ENCODE peak calls at places on chromosomes 3 and 15, in seven cellular contexts. B, O, N, C, Z, H and P are unnamed samples.

GRCh38 chr3:149247929-149248691 is 26.5 kb upstream of the CP start:
- DNase-seq in N (no peak), H (no peak), C (no peak), B (peak), O (no peak), Z (no peak), P (peak)

GRCh38 chr15:78024141-78024567 is 53.4 kb downstream of the TBC1D2B start:
- DNase-seq in B (no peak), H (no peak), O (peak), N (no peak), Z (no peak), C (no peak), P (peak)

GRCh38 chr15:91183630-91184029 is 83.6 kb downstream of the SV2B start:
- DNase-seq in O (no peak), B (no peak), Z (no peak), N (no peak), H (no peak), C (no peak), P (no peak)

GRCh38 chr3:8482960-8483665 is 18.5 kb upstream of the LMCD1 start:
- DNase-seq in Z (no peak), C (peak), N (no peak), B (peak), H (peak), O (peak), P (peak)

GRCh38 chr3:100277255-100277800 is 16.5 kb downstream of the TBC1D23 start:
- DNase-seq in Z (no peak), N (no peak), O (no peak), B (no peak), C (no peak), H (no peak), P (no peak)

GRCh38 chr3:148758303-148758884 is 60.7 kb downstream of the AGTR1 start:
- DNase-seq in C (no peak), N (no peak), B (no peak), H (no peak), O (no peak), Z (no peak), P (no peak)

GRCh38 chr3:37730383-37730782 is 131.3 kb upstream of the CTDSPL start:
- DNase-seq in C (no peak), Z (no peak), N (no peak), H (no peak), O (no peak), B (no peak), P (no peak)

GRCh38 chr3:39718674-39719595 is 90.5 kb upstream of the MYRIP start:
- DNase-seq in O (no peak), B (peak), N (no peak), C (no peak), Z (no peak), H (no peak), P (no peak)

GRCh38 chr3:49020335-49021212 is 1.3 kb upstream of the NDUFAF3 start:
- DNase-seq in C (no peak), N (no peak), B (peak), O (peak), Z (no peak), H (peak), P (peak)

GRCh38 chr15:100759116-100759515 is 120.5 kb upstream of the ALDH1A3 start:
- DNase-seq in Z (no peak), C (peak), B (peak), H (no peak), O (no peak), N (no peak), P (no peak)

GRCh38 chr3:42582474-42583070 is 805 bp upstream of the SEC22C start:
- DNase-seq in B (no peak), C (no peak), N (no peak), H (no peak), O (no peak), Z (no peak), P (no peak)

GRCh38 chr3:129476586-129476985 is 36.6 kb downstream of the IFT122 start:
- DNase-seq in B (no peak), N (no peak), C (no peak), Z (no peak), H (no peak), O (no peak), P (peak)

GRCh38 chr15:100595964-100596363 is 6.0 kb downstream of the LINS1 start:
- DNase-seq in H (peak), Z (no peak), N (no peak), O (no peak), C (no peak), B (no peak), P (no peak)

GRCh38 chr15:87207945-87208580 is 1048.5 kb downstream of the NTRK3 start:
- DNase-seq in H (no peak), O (no peak), Z (no peak), B (no peak), N (no peak), C (no peak), P (no peak)

GRCh38 chr15:43749690-43750345 is 3.6 kb downstream of the PDIA3 start:
- DNase-seq in H (no peak), C (no peak), Z (no peak), O (no peak), N (peak), B (no peak), P (peak)

GRCh38 chr3:143507735-143508580 is 340.3 kb downstream of the SLC9A9 start:
- DNase-seq in H (no peak), O (no peak), B (no peak), N (no peak), Z (no peak), C (peak), P (no peak)

GRCh38 chr3:138007898-138008297 is 2.1 kb upstream of the CLDN18 start:
- DNase-seq in H (no peak), O (no peak), N (no peak), Z (no peak), B (no peak), C (no peak), P (no peak)

GRCh38 chr3:125072749-125073404 is 17.1 kb upstream of the HEG1 start:
- DNase-seq in C (no peak), Z (no peak), B (no peak), H (no peak), N (no peak), O (no peak), P (no peak)

GRCh38 chr15:83380682-83381081 is 66.5 kb upstream of the SH3GL3 start:
- DNase-seq in B (peak), C (peak), H (peak), N (peak), O (no peak), Z (no peak), P (peak)

GRCh38 chr15:101112336-101113113 is 139.3 kb downstream of the CHSY1 start:
- DNase-seq in Z (no peak), O (no peak), N (no peak), C (no peak), H (peak), B (no peak), P (no peak)

GRCh38 chr15:85615930-85616329 is 178.8 kb downstream of the KLHL25 start:
- DNase-seq in B (peak), N (no peak), Z (no peak), C (peak), O (no peak), H (no peak), P (no peak)

GRCh38 chr15:52171386-52171785 is 19.8 kb downstream of the GNB5 start:
- DNase-seq in Z (no peak), C (no peak), N (no peak), O (no peak), H (no peak), B (peak), P (no peak)

GRCh38 chr15:25170113-25170731 is 215.4 kb downstream of the SNRPN start:
- DNase-seq in N (no peak), B (no peak), Z (no peak), H (peak), O (peak), C (no peak), P (peak)

GRCh38 chr3:147462856-147463255 is 53.7 kb downstream of the ZIC1 start:
- DNase-seq in B (no peak), N (no peak), Z (no peak), H (no peak), C (no peak), O (no peak), P (no peak)

GRCh38 chr3:10189557-10190374 is 25.0 kb downstream of the IRAK2 start:
- DNase-seq in Z (peak), N (peak), O (peak), H (peak), C (peak), B (peak), P (peak)

GRCh38 chr15:82986442-82986780 is 401 bp downstream of the RAMAC start:
- DNase-seq in B (no peak), N (peak), C (no peak), O (no peak), H (no peak), Z (no peak), P (no peak)

DNA sequence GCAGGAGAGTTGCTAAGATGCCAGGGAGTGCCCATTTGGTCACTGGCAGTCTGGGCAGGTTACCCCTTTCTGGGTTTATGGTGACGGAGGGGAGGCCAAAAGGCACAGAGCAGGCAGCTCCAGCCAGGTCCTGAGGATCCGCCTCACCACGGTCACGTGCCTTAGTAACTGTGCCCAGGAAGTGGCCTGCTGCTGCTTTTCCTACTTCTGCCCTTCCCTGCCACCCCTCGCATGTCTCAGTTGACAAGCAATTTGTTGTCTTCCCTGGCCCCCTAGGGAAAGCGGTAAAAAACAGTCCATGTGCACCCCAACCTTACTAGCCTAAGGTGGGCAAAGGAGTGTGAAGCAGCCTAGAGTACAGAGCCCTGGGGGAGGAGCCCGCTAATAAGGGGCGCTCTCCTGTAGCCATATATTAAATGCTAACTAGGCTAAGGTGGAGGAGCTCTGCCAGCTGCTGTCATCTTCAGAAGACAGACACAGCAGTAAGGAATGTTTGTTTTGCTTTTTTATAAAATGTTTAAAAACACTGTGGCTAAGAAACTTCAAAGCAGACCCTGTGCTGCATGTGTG is 9.1 kb upstream of the LIPH start:
- DNase-seq in H (peak), Z (no peak), N (no peak), B (no peak), C (no peak), O (peak), P (no peak)
- TF ChIP-seq POLR2A in H (no peak), Z (no peak), N (no peak), B (no peak), C (no peak), O (no peak), P (no peak)

DNA sequence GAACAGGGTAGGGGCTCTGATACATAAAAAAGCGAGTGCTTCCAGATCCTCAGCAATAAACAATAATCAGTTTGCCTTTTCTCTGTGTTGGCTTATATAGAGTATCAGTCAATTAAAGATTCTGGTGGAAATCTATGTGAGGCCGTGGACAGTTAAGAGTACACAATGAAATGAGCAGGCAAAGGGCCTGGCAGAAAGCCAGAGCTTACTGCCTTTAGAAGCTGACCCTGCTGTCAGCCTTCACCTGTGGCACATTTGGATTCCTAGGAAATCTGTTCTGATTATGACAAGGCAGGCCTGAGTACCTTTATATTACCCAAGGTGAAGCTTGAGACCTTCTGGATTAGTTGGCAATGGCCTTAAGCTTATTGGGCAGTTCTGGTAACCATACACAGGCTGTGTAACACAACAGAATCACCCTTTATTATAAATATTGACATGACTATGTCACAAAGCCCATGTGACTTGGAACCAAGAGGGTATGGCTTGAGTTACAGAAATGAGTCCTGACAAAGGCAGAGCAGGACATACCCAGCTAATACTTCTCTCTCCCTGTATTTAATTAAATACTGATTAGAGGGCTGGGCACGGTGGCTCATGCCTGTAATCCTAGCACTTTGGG is 43.2 kb downstream of the NBEAL2 start:
- DNase-seq in B (peak), H (no peak), N (no peak), O (no peak), Z (no peak), C (no peak), P (no peak)
- H3K27ac ChIP-seq in B (no peak), H (peak), N (no peak), O (no peak), Z (no peak), C (no peak), P (no peak)

GRCh38 chr3:152471814-152472605 is 203.3 kb downstream of the MBNL1 start:
- DNase-seq in C (peak), H (peak), N (peak), O (no peak), B (peak), Z (no peak), P (peak)
- H3K4me3 ChIP-seq in C (no peak), H (peak), N (no peak), O (peak), B (no peak), Z (peak), P (no peak)

DNA sequence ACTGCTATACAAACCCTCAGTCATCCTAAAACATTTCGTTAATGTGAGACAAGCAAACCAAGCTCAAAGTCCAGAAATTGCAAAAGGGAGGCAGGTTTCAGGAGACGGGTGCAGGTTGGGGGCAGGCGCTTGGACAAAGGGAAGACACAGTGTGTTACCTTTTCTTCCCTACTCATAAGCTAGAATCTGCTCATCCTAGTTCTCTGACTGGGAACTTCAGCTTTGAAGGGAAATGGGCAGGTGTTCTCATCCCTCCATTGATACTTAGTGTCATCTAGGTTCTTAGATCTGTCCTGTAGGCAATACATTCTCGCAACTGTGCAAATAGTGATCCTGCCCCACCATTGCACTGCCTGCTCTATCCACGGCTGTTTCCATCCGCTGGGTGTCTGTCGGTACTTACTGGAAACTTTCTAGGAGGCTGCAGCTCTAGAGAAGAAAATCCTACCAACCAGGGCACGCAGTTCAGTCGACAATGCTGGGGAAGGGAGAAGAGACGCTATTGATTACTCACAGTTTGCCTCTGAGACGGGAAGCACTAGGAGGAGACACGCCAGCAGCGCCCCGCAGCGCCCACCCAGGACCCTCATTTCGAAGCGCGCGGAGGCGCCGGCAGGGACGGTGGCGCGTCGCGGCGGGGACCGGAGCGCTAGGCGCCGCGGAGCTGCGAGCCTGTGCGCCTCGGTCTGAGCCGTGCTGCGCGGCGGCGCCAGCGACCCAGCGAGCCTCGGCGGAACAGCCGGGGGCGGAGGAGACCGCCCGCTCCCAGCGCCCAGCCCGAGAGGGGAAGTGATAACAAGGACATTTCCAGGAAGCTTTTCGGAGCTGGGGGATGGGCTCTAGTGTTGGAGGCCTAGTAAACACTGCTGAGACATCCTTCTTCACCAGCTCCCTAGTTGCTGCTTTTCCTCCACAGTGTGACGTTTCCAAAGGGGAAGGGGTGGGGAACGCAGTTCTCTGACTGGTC is at the start of gene PROS1:
- DNase-seq in H (peak), O (peak), C (peak), N (no peak), Z (peak), B (peak), P (peak)
- TF ChIP-seq POLR2A in H (no peak), O (peak), C (peak), N (no peak), Z (no peak), B (peak), P (peak)

GRCh38 chr15:58471341-58471740 is 39.5 kb downstream of the LIPC start:
- DNase-seq in C (no peak), B (no peak), H (no peak), N (no peak), Z (no peak), O (no peak), P (no peak)

GRCh38 chr15:58473720-58474119 is 41.9 kb downstream of the LIPC start:
- DNase-seq in O (no peak), N (peak), H (no peak), C (peak), Z (no peak), B (peak), P (no peak)

GRCh38 chr15:58474741-58475323 is 43.0 kb downstream of the LIPC start:
- DNase-seq in B (no peak), H (no peak), O (no peak), C (no peak), N (no peak), Z (no peak), P (no peak)

GRCh38 chr15:58472221-58472620 is 40.4 kb downstream of the LIPC start:
- DNase-seq in H (no peak), O (no peak), C (no peak), N (no peak), B (no peak), Z (no peak), P (no peak)

DNA sequence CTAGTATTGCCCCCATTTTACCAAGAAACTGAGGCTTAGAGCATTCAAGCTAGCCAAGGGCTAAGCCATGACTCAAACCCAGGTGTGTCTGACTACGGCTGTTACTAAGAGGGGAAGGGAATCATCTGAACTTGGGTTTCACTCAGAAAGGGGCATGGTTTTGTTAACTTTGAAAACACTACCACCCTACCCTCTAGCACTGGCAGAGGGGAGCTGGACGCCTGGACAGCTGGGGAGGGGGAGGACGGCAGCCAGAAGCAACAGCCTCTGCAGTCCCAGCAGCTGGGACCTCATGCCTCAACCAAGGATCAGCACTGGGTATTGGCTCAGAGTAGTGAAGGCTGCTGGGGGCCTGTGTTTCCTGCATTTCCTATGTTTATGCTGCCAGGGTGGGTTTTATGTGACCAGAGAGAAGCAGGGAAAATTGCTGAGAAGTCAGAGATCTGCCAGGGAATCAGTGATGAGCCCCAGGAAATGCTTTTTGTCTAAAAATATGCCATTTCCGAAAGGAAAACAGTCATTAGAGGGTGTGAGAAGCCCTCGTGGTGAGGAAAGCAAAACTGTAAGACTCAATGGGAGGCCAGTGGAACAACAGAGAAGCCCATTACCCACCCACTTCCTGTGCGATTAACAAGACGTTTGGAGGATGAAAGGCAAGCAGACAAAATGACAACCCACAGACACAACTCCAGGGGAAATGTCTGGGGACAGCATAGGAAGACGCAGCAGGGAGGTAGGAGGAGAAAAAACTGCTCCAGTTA is 41.2 kb downstream of the LIPC start:
- DNase-seq in C (no peak), N (no peak), O (no peak), Z (no peak), B (peak), H (no peak), P (no peak)
- H3K27ac ChIP-seq in C (peak), N (peak), O (peak), Z (no peak), B (peak), H (peak), P (no peak)

DNA sequence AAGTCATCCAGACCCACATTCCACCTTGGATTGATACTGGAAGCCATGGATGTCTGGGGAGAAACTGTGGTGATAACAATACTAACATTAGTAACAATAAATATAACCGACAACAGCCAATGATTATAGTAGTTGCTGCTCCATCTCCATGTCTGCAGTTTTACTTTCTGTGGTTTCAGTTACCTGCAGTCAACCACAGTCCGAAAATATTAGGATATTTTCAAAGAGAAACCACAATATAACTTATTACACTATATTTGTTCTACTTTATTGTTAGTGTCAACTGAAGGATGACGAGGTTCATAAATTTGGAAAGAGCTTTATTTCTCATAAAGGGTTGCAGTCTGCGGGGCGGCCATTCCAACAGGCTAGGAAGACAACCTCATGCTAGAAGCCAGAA is 2.6 kb upstream of the NSMCE3 start:
- DNase-seq in C (no peak), N (no peak), O (no peak), B (no peak), Z (no peak), H (no peak), P (no peak)
- H3K4me3 ChIP-seq in C (no peak), N (no peak), O (no peak), B (no peak), Z (no peak), H (no peak), P (no peak)